ENCODE peak calls at places on chromosomes 11 and 22, in six cellular contexts. R is HFF-Myc, N is ovary, G is right atrium auricular region, W is fibroblast of the aortic adventitia, M is heart left ventricle. I is an unnamed sample.

GRCh38 chr11:115887727-115888126 is 383.5 kb upstream of the CADM1 start:
- DNase-seq in R (no peak), W (no peak), G (no peak), M (no peak), N (no peak), I (no peak)

GRCh38 chr22:28112130-28112529 is 193.1 kb upstream of the PITPNB start:
- DNase-seq in G (no peak), M (no peak), N (no peak), W (no peak), R (no peak), I (no peak)

GRCh38 chr11:125093502-125093901 is 17.9 kb downstream of the TMEM218 start:
- DNase-seq in M (no peak), G (peak; percentile 54), W (no peak), N (no peak), R (no peak), I (no peak)

GRCh38 chr22:41302016-41302767 is 867 bp downstream of the ZC3H7B start:
- DNase-seq in N (peak; percentile 31), R (no peak), G (no peak), M (no peak), W (peak; percentile 17), I (no peak)

GRCh38 chr11:110379936-110380335 is 49.8 kb upstream of the FDX1 start:
- DNase-seq in G (no peak), R (no peak), W (no peak), M (no peak), N (no peak), I (no peak)

GRCh38 chr11:123235687-123236261 is 40.7 kb upstream of the CLMP start:
- DNase-seq in W (peak; percentile 92), R (no peak), N (peak; percentile 51), G (peak; percentile 65), M (no peak), I (no peak)

GRCh38 chr11:57290288-57290687 is 34.5 kb downstream of the TNKS1BP1 start:
- DNase-seq in W (peak; percentile 69), N (no peak), G (no peak), M (no peak), R (no peak), I (no peak)

GRCh38 chr22:46894851-46895640 is 132.6 kb downstream of the TBC1D22A start:
- DNase-seq in N (no peak), M (no peak), G (no peak), W (no peak), R (no peak), I (no peak)

GRCh38 chr11:74754507-74755255 is 6.0 kb downstream of the RNF169 start:
- DNase-seq in G (no peak), N (no peak), M (no peak), R (no peak), W (peak; percentile 85), I (peak; percentile 57)

GRCh38 chr22:26134654-26135330 is 34.5 kb upstream of the SEZ6L start:
- DNase-seq in G (no peak), M (no peak), R (no peak), N (no peak), W (no peak), I (no peak)

GRCh38 chr11:124483422-124483821 is 37.9 kb upstream of the OR8B8 start:
- DNase-seq in G (no peak), N (no peak), W (no peak), R (no peak), M (no peak), I (no peak)

GRCh38 chr11:24635588-24636290 is 138.9 kb downstream of the LUZP2 start:
- DNase-seq in M (no peak), G (no peak), R (no peak), N (no peak), W (no peak), I (no peak)

GRCh38 chr11:110059706-110060430 is 33.3 kb upstream of the ZC3H12C start:
- DNase-seq in W (peak; percentile 59), G (no peak), R (no peak), M (no peak), N (no peak), I (no peak)

GRCh38 chr11:19895776-19896175 is 183.1 kb downstream of the NAV2 start:
- DNase-seq in W (no peak), R (no peak), N (no peak), G (no peak), M (no peak), I (no peak)

GRCh38 chr22:40414306-40414705 is 43.9 kb downstream of the SGSM3 start:
- DNase-seq in W (peak; percentile 9), N (no peak), G (no peak), M (no peak), R (no peak), I (no peak)

GRCh38 chr22:24161909-24162308 is 19.4 kb upstream of the SUSD2 start:
- DNase-seq in G (no peak), N (no peak), M (no peak), W (no peak), R (no peak), I (no peak)

GRCh38 chr11:119567667-119568582 is 145.0 kb upstream of the THY1 start:
- DNase-seq in R (peak; percentile 85), M (no peak), W (peak; percentile 94), G (no peak), N (no peak), I (peak; percentile 27)

GRCh38 chr22:40487663-40488249 is 117.4 kb downstream of the SGSM3 start:
- DNase-seq in R (no peak), W (peak; percentile 53), M (no peak), N (no peak), G (no peak), I (no peak)

GRCh38 chr11:118621071-118621815 is 13.8 kb downstream of the PHLDB1 start:
- DNase-seq in G (peak; percentile 85), W (peak; percentile 81), R (peak; percentile 75), M (peak; percentile 94), N (peak; percentile 92), I (peak; percentile 73)

GRCh38 chr11:126156814-126157213 is 54.6 kb downstream of the RPUSD4 start:
- DNase-seq in N (no peak), W (no peak), G (no peak), R (no peak), M (no peak), I (no peak)

GRCh38 chr11:35518766-35519165 is 6.7 kb downstream of the PAMR1 start:
- DNase-seq in M (no peak), N (no peak), G (no peak), R (no peak), W (peak; percentile 69), I (no peak)

GRCh38 chr11:14768789-14769188 is 123.2 kb downstream of the CYP2R1 start:
- DNase-seq in N (no peak), G (no peak), M (no peak), W (no peak), R (no peak), I (no peak)

GRCh38 chr11:14764213-14764898 is 120.8 kb downstream of the PDE3B start:
- DNase-seq in M (no peak), N (no peak), G (no peak), R (no peak), W (no peak), I (no peak)

GRCh38 chr11:14764899-14765527 is 121.4 kb downstream of the PDE3B start:
- DNase-seq in R (no peak), G (no peak), N (no peak), W (peak; percentile 47), M (no peak), I (peak; percentile 36)
- H3K4me3 ChIP-seq in R (no peak overlapping the region), G (no peak overlapping the region), N (no peak overlapping the region), W (no peak overlapping the region), M (no peak overlapping the region), I (no peak overlapping the region)

DNA sequence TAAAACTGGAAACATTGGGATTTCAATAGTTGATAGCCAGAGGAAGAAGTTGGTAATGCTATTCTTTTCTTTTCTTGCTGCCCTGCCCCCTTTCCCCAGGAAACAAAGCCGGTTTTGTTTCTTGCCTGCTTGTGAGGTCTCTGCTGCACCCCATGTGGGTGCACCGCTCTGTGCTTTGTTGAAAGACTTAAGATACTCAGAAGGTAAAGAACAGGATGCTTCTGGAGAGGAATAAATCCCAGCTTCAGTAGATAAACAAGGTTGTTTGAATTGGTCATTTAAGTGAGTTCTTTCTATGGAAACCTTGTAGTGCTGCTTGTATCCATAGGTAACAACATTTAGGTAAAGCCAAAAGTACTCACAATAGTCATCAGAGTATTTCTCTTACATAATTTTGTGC is 87.5 kb downstream of the YAP1 start:
- DNase-seq in M (no peak), G (no peak), R (no peak), W (no peak), N (no peak), I (no peak)
- TF ChIP-seq CTCF in M (no peak), G (no peak), R (no peak), W (no peak), N (no peak), I (no peak)

DNA sequence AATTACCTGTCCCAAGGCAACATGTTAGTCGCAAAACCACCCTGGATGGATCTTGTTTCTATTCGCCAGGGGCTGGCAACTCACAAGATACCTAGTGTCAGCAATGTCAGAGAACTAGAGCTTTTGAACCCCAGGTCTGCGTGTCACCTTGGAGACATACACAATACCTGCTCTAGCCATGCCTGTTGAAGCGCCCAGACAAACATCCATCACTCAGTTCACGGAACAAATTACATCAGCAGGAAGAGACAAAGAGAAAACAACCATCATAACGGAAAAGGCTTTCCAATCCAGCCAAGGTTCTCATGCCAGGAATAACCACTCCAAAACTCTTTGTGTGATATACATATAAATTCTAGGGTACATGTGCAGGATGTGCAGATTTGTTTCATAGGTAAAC is 2.2 kb downstream of the CD59 start:
- DNase-seq in W (no peak), N (no peak), G (no peak), R (no peak), M (no peak), I (no peak)
- H3K4me3 ChIP-seq in W (peak overlapping the region; percentile 69), N (peak overlapping the region; percentile 89), G (peak overlapping the region; percentile 88), R (peak overlapping the region; percentile 87), M (peak overlapping the region; percentile 94), I (peak overlapping the region; percentile 73)

GRCh38 chr22:22031183-22031560 is 48.6 kb upstream of the TOP3B start:
- DNase-seq in M (no peak), G (no peak), R (no peak), N (no peak), W (no peak), I (no peak)

GRCh38 chr22:22032099-22032905 is 49.7 kb upstream of the TOP3B start:
- DNase-seq in N (no peak), G (no peak), M (no peak), W (no peak), R (no peak), I (no peak)

GRCh38 chr22:22032906-22033802 is 50.6 kb upstream of the TOP3B start:
- DNase-seq in N (no peak), R (no peak), M (no peak), W (no peak), G (no peak), I (no peak)

GRCh38 chr22:22031571-22031970 is 49.0 kb upstream of the TOP3B start:
- DNase-seq in W (peak; percentile 50), G (no peak), N (no peak), R (no peak), M (no peak), I (no peak)

DNA sequence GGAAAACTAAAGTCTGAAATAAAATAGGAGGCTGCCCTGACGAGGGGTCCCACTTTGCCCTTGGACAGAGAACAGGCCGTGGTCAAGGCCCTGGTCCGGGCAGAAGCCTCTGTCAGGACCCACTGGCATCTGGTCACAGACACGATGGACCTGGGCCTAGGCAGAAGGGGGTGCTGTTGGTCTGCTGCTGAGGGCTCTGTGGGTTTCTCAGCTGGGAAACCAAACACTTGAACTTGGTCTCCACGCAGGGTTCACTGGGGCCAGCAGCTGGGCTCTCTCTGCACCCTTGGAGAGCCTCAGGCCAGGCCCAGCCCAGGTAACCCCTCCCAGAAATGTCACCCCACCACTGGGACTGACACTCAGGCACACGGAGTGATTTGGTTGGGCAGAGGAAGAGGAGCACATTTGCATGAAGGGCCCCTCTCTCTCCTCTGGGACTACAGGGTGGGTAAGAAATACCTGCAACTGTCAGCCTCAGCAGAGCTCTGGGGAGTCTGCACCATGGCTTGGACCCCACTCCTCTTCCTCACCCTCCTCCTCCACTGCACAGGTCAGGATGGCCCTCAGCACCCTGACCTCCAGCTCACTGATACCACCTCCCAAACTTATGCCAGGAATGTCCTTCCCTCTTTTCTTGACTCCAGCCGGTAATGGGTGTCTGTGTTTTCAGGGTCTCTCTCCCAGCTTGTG is 48.1 kb upstream of the TOP3B start:
- DNase-seq in G (peak; percentile 65), N (no peak), W (peak; percentile 44), M (no peak), R (no peak), I (no peak)
- TF ChIP-seq CTCF in G (no peak), N (no peak), W (peak; percentile 59), M (no peak), R (no peak), I (peak; percentile 4)